ENCODE peak calls at places on chromosomes 12 and 14, in six cellular contexts. C is progenitor cell of endocrine pancreas, Y is dorsolateral prefrontal cortex, A is iris pigment epithelial cell, I is neural progenitor cell, V is T-cell. N is an unnamed sample.

GRCh38 chr12:24095245-24095644 is 145.8 kb upstream of the SOX5 start:
- DNase-seq in A (no peak), I (no peak), Y (no peak), C (no peak), V (no peak), N (no peak)

GRCh38 chr12:103482365-103482764 is 13.4 kb downstream of the C12orf42 start:
- DNase-seq in I (no peak), A (no peak), C (no peak), Y (no peak), V (no peak), N (no peak)

GRCh38 chr14:59354666-59355065 is 110.5 kb downstream of the GPR135 start:
- DNase-seq in V (no peak), A (peak), Y (no peak), I (no peak), C (no peak), N (no peak)

GRCh38 chr12:123095074-123095694 is 55.7 kb downstream of the PITPNM2 start:
- DNase-seq in C (no peak), V (no peak), Y (no peak), I (no peak), A (no peak), N (no peak)

GRCh38 chr12:122421815-122422737 is at the start of gene CLIP1:
- DNase-seq in I (peak), Y (no peak), A (peak), V (peak), C (peak), N (peak)

GRCh38 chr14:60973070-60973469 is 7.8 kb downstream of the TRMT5 start:
- DNase-seq in Y (no peak), A (no peak), V (no peak), I (no peak), C (no peak), N (no peak)

GRCh38 chr14:59248170-59248569 is 59.7 kb downstream of the DAAM1 start:
- DNase-seq in C (no peak), Y (no peak), I (peak), V (no peak), A (no peak), N (no peak)

GRCh38 chr14:101066826-101067508 is 163.4 kb upstream of the RTL1 start:
- DNase-seq in V (no peak), A (no peak), Y (no peak), I (no peak), C (no peak), N (no peak)

GRCh38 chr14:104795781-104796681 is 483 bp upstream of the AKT1 start:
- DNase-seq in A (peak), C (no peak), I (no peak), Y (no peak), V (peak), N (no peak)

GRCh38 chr12:132056320-132056719 is 87.8 kb downstream of the DDX51 start:
- DNase-seq in Y (no peak), I (no peak), C (no peak), A (no peak), V (no peak), N (no peak)

GRCh38 chr12:12685305-12685704 is 10.7 kb downstream of the GPR19 start:
- DNase-seq in A (no peak), V (no peak), C (no peak), Y (peak), I (peak), N (no peak)

GRCh38 chr12:111168009-111168786 is 200.7 kb downstream of the PHETA1 start:
- DNase-seq in I (no peak), A (no peak), V (no peak), C (no peak), Y (no peak), N (no peak)

N was measured in mesothelial cell of epicardium.